ENCODE peak calls at places on chromosomes 16 and 17, in five cellular contexts. E is CD8-positive, alpha-beta memory T cell; R is cardiac muscle cell; I is prostate gland; A is fibroblast of lung. V is an unnamed sample.

GRCh38 chr16:84607694-84608093 is 10.2 kb downstream of the COTL1 start:
- DNase-seq in E (no peak), R (no peak), I (no peak), A (no peak), V (no peak)

GRCh38 chr17:83014297-83014696 is 65.1 kb upstream of the METRNL start:
- DNase-seq in E (no peak), R (no peak), I (no peak), A (no peak), V (no peak)

GRCh38 chr16:52002021-52002420 is 544.9 kb downstream of the TOX3 start:
- DNase-seq in E (no peak), R (no peak), I (no peak), A (no peak), V (no peak)

GRCh38 chr16:85863384-85863774 is 35.6 kb upstream of the IRF8 start:
- DNase-seq in E (no peak), R (peak; percentile 25), I (no peak), A (peak; percentile 41), V (no peak)

GRCh38 chr16:67177743-67178699 is 5.7 kb downstream of the MATCAP1 start:
- DNase-seq in E (peak; percentile 75), R (peak; percentile 70), I (peak; percentile 85), A (peak; percentile 52), V (peak; percentile 95)

GRCh38 chr16:52497067-52497816 is 49.7 kb downstream of the TOX3 start:
- DNase-seq in E (no peak), R (peak; percentile 34), I (no peak), A (peak; percentile 40), V (no peak)

GRCh38 chr16:50154369-50154947 is 1.4 kb downstream of the TENT4B start:
- DNase-seq in E (no peak), R (peak; percentile 25), I (no peak), A (no peak), V (no peak)

GRCh38 chr17:81960130-81960958 is 643 bp downstream of the NOTUM start:
- DNase-seq in E (no peak), R (no peak), I (no peak), A (no peak), V (peak; percentile 47)

GRCh38 chr17:10737168-10737622 is 7.4 kb upstream of the TMEM220 start:
- DNase-seq in E (no peak), R (peak; percentile 74), I (peak; percentile 85), A (peak; percentile 37), V (peak; percentile 77)

GRCh38 chr17:1976683-1977064 is 48.5 kb downstream of the RTN4RL1 start:
- DNase-seq in E (no peak), R (no peak), I (no peak), A (no peak), V (no peak)
- H3K4me1 ChIP-seq in E (peaks cover 5% of the 10 kb centered on the region), R (peaks cover 33% of the 10 kb centered on the region), I (no peaks in the 10 kb centered on the region), A (no peaks in the 10 kb centered on the region), V (no peaks in the 10 kb centered on the region)

GRCh38 chr16:674214-674881 is 1.1 kb upstream of the RHBDL1 start:
- DNase-seq in E (no peak), R (no peak), I (no peak), A (no peak), V (peak; percentile 32)
- H3K27ac ChIP-seq in E (no peak overlapping the region), R (no peak overlapping the region), I (no peak overlapping the region), A (no peak overlapping the region), V (no peak overlapping the region)

GRCh38 chr16:12398736-12399047 is 405.0 kb downstream of the CPPED1 start:
- DNase-seq in E (no peak), R (no peak), I (no peak), A (no peak), V (no peak)
- H3K9me3 ChIP-seq in E (no peaks in the 10 kb centered on the region), R (no peaks in the 10 kb centered on the region), I (no peaks in the 10 kb centered on the region), A (no peaks in the 10 kb centered on the region), V (no peaks in the 10 kb centered on the region)

GRCh38 chr17:15744091-15744676 is 12.1 kb downstream of the TBC1D26 start:
- DNase-seq in E (no peak), R (no peak), I (no peak), A (no peak), V (no peak)
- H3K4me1 ChIP-seq in E (no peaks in the 10 kb centered on the region), R (no peaks in the 10 kb centered on the region), I (no peaks in the 10 kb centered on the region), A (no peaks in the 10 kb centered on the region), V (no peaks in the 10 kb centered on the region)